ENCODE peak calls at places on chromosome 11, in five cellular contexts. I is neuronal stem cell, B is mesenchymal stem cell, Y is H1, F is trophoblast cell. N is an unnamed sample.

GRCh38 chr11:31815743-31816466 is 4.8 kb upstream of the PAX6 start:
- DNase-seq in I (no peak), B (no peak), Y (no peak), F (no peak), N (no peak)

GRCh38 chr11:107018902-107019493 is 722 bp upstream of the GUCY1A2 start:
- DNase-seq in I (peak), B (peak), Y (no peak), F (peak), N (peak)

GRCh38 chr11:116901211-116901610 is 63.8 kb upstream of the APOA1 start:
- DNase-seq in I (no peak), B (no peak), Y (no peak), F (no peak), N (no peak)

GRCh38 chr11:7448126-7448525 is 37.2 kb upstream of the OLFML1 start:
- DNase-seq in I (no peak), B (no peak), Y (no peak), F (no peak), N (peak)

GRCh38 chr11:132821027-132821426 is 711.3 kb downstream of the OPCML start:
- DNase-seq in I (no peak), B (peak), Y (peak), F (no peak), N (no peak)

GRCh38 chr11:8035225-8035846 is 45.7 kb upstream of the TUB start:
- DNase-seq in I (no peak), B (no peak), Y (no peak), F (no peak), N (no peak)

GRCh38 chr11:128544625-128545024 is 42.7 kb downstream of the ETS1 start:
- DNase-seq in I (no peak), B (peak), Y (no peak), F (no peak), N (no peak)

GRCh38 chr11:110491577-110492352 is 62.0 kb downstream of the FDX1 start:
- DNase-seq in I (no peak), B (no peak), Y (peak), F (no peak), N (no peak)

GRCh38 chr11:3162410-3163240 is 2.5 kb downstream of the OSBPL5 start:
- DNase-seq in I (no peak), B (no peak), Y (no peak), F (no peak), N (no peak)

GRCh38 chr11:129846508-129847335 is 31.1 kb downstream of the TMEM45B start:
- DNase-seq in I (no peak), B (peak), Y (no peak), F (peak), N (no peak)

GRCh38 chr11:75292943-75293342 is 52.4 kb downstream of the TPBGL start:
- DNase-seq in I (no peak), B (no peak), Y (no peak), F (no peak), N (no peak)

GRCh38 chr11:74470526-74470925 is 3.2 kb upstream of the KCNE3 start:
- DNase-seq in I (no peak), B (no peak), Y (no peak), F (no peak), N (no peak)

GRCh38 chr11:134346976-134347350 is 15.2 kb downstream of the GLB1L2 start:
- DNase-seq in I (no peak), B (no peak), Y (no peak), F (no peak), N (peak)

GRCh38 chr11:20337526-20338154 is 25.9 kb upstream of the HTATIP2 start:
- DNase-seq in I (peak), B (peak), Y (no peak), F (no peak), N (peak)

GRCh38 chr11:2265396-2265795 is 5.0 kb downstream of the ASCL2 start:
- DNase-seq in I (no peak), B (no peak), Y (no peak), F (peak), N (no peak)

GRCh38 chr11:121249039-121249663 is 43.4 kb upstream of the SC5D start:
- DNase-seq in I (peak), B (peak), Y (no peak), F (peak), N (no peak)

GRCh38 chr11:2262301-2263011 is 7.9 kb downstream of the ASCL2 start:
- DNase-seq in I (no peak), B (no peak), Y (no peak), F (no peak), N (no peak)

GRCh38 chr11:19890308-19890707 is 177.7 kb downstream of the NAV2 start:
- DNase-seq in I (no peak), B (peak), Y (no peak), F (no peak), N (no peak)

GRCh38 chr11:27266125-27266524 is 96.9 kb downstream of the CCDC34 start:
- DNase-seq in I (no peak), B (no peak), Y (no peak), F (no peak), N (no peak)

GRCh38 chr11:27373856-27374602 is 11.0 kb upstream of the CCDC34 start:
- DNase-seq in I (no peak), B (no peak), Y (no peak), F (no peak), N (no peak)

GRCh38 chr11:105367129-105367528 is 227.6 kb upstream of the CARD18 start:
- DNase-seq in I (no peak), B (no peak), Y (no peak), F (no peak), N (no peak)

GRCh38 chr11:11152877-11153276 is 200.2 kb downstream of the CSNK2A3 start:
- DNase-seq in I (no peak), B (no peak), Y (no peak), F (no peak), N (no peak)

GRCh38 chr11:28966951-28967350 is 858.8 kb downstream of the METTL15 start:
- DNase-seq in I (no peak), B (no peak), Y (no peak), F (no peak), N (no peak)

GRCh38 chr11:10304495-10305261 is at the start of gene ADM:
- DNase-seq in I (peak), B (peak), Y (no peak), F (peak), N (peak)

GRCh38 chr11:66259225-66259624 is 9.2 kb upstream of the RAB1B start:
- DNase-seq in I (no peak), B (no peak), Y (no peak), F (no peak), N (no peak)

GRCh38 chr11:105208038-105208437 is 68.5 kb upstream of the CARD18 start:
- DNase-seq in I (no peak), B (no peak), Y (no peak), F (no peak), N (no peak)

GRCh38 chr11:22516136-22516535 is 109.5 kb downstream of the FANCF start:
- DNase-seq in I (no peak), B (no peak), Y (no peak), F (no peak), N (no peak)
- H2BK12ac ChIP-seq in I (no peak), B (no peak), Y (no peak), F (no peak), N (no peak)

DNA sequence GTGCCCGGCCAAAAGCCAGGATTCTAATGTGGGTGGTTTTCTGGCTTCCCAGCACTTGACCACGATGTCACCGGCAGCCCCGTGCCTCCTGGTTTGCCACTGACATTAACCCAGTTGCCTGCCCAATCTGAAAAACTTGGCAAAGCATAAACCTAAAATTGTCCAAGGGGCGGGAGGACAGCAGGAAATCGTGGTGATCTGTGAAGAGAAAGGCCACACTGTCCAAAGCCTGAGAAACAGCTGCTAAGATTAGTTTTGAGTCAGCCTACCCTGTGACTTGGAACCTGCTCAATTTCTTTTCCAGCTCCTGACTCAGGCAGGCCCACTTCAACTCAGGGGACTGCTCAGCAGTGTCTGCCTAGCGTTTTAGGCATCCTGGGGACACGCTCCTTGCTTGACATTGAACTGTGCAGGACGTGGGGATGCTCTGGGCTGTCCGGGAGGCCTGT is 8.2 kb upstream of the F2 start:
- DNase-seq in I (no peak), B (peak), Y (no peak), F (no peak), N (no peak)
- H3K4ac ChIP-seq in I (no peak), B (no peak), Y (no peak), F (no peak), N (no peak)

DNA sequence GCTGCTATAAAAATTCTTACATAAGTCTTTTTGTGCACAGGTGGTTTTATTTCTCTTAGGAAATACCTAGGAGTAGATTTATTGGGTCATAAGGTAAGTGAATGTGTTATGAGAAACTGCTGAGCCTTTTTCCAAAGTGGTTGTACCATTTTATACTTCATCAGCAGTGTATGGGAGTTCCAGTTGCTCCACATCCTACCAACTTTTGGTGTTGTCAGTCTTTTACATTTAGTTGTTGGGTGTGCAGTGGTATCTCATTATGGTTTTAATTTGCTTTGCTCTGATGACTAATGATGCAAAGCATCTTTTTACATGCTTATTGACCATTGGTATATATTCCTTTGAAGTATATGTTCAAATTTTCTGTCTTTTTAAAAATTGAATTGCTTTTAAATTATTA is 3.1 kb downstream of the CAT start:
- DNase-seq in I (no peak), B (no peak), Y (no peak), F (no peak), N (no peak)
- H4K8ac ChIP-seq in I (no peak), B (no peak), Y (no peak), F (no peak), N (no peak)

GRCh38 chr11:35152575-35152974 is 13.6 kb downstream of the CD44 start:
- DNase-seq in I (no peak), B (no peak), Y (no peak), F (no peak), N (no peak)
- H2BK12ac ChIP-seq in I (no peak), B (no peak), Y (peak), F (no peak), N (no peak)

GRCh38 chr11:68269414-68270081 is 2.2 kb downstream of the C11orf24 start:
- DNase-seq in I (no peak), B (peak), Y (no peak), F (peak), N (peak)
- H3K4ac ChIP-seq in I (no peak), B (no peak), Y (no peak), F (no peak), N (no peak)

DNA sequence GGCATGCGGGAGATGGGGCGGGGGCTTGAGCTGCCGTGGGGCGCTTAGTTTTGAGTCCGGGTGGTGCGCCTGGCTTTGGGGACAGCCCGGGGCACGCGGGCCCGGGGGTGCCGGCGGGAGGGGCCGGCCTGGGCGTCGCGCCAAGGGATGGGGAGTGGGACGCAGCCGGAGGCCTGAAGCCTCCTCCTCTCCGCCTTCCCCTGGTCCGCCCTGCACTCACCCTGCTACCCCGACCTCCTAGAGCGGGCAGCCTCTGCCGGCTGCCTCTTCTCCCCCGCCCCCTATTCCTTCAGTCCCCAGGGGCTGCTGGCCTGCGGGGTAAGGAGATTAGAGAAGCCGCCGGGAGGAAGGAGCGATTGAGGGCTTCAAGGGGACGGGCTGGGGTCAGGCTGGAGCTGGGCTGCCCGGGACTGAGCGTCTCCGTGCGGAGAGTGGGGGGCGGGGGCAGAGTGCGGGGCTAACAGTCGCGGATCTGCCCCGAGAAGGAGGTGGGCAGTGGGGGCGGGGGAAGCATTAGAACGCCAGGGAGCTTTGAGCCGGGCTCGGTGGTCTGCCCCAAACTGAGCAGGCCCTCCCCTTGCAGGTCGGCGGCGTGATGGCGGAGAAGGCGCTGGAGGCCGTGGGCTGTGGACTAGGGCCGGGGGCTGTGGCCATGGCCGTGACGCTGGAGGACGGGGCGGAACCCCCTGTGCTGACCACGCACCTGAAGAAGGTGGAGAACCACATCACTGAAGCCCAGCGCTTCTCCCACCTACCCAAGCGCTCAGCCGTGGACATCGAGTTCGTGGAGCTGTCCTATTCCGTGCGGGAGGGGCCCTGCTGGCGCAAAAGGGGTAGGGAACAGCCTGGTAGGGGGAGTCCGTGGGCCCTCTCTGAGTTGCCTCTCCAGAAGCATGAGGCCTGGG is 771 bp downstream of the ABCG4 start:
- DNase-seq in I (peak), B (no peak), Y (no peak), F (no peak), N (peak)
- H4K8ac ChIP-seq in I (no peak), B (no peak), Y (no peak), F (no peak), N (no peak)

DNA sequence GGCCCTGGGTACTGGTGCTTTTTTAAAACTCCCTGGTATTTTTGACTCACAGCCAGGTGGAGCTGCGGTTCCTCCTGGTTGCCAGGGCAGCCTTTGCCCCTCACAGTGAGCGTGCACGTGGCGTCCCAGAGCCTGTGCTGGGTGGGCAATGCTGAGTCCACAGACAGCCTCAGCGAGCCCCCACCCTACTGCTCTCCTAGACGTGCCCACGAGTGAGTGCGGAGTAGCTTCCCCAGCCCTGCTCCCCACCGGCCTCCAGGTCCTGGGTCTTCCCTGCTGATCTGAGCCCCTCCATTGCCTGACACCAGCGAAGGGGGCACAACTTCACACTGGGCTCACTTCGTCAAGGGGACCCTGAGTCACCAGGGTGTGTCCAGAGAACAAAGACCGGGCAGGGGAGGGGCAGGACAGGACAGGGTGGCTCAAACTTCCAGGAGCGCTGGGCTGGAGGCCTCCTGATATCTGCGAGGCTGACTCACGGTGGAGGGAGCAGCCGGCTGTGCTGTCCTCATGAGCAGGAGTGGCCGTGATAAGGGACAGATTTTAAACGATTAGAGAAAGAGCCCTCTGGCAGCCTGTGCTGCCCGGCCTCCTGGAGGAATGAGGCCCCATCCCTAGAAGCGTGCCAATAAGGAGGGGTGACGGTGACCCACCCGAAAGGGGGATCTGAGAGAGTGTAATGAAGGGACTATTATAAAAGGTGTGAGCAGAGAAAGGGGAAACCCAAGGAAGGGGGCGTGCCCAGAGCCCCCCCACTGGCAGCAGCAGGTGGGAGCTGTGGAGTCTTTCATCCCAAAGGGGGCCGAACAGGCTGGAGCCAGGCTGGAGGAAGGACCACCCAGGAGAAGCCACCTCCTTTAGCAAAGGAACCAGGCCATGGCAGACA is 129.3 kb upstream of the FGF3 start:
- DNase-seq in I (no peak), B (peak), Y (no peak), F (peak), N (peak)
- H2BK12ac ChIP-seq in I (no peak), B (peak), Y (peak), F (no peak), N (no peak)

DNA sequence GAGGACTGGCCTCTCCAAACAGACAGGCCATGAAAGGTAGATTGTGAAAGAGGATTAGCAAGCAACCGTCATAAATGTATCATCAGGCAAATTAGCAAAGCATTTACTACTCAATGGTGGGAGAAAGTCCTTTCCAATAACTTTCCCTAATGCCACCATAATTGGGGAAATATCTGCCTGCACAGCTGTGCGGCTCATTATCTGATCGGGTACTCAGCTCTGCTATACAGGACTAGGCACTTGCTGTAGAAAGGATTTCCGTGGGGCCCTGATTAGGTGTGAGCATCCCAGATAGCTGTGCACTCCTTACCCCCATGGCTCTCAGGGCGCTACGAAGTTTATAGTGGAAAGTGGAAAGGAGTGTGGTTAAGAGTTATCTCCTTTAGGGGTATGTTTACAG is 309.7 kb upstream of the PLET1 start:
- DNase-seq in I (no peak), B (no peak), Y (no peak), F (no peak), N (no peak)
- H3K4ac ChIP-seq in I (no peak), B (no peak), Y (no peak), F (no peak), N (no peak)

N was measured in H9.